ENCODE peak calls at places on chromosomes 11 and 22, in eight cellular contexts. V is tibial nerve, F is K562, T is Peyer's patch, N is H1, M is IMR-90, O is ovary, C is body of pancreas. G is an unnamed sample.

GRCh38 chr11:1825039-1825740 is 9.6 kb upstream of the SYT8 start:
- DNase-seq in N (peak; percentile 78), M (no peak), F (peak; percentile 84), C (peak; percentile 75), V (no peak), O (no peak), T (no peak), G (no peak)

GRCh38 chr11:129828301-129828836 is 12.7 kb downstream of the TMEM45B start:
- DNase-seq in F (peak; percentile 34), C (peak; percentile 80), O (no peak), M (no peak), V (no peak), T (no peak), N (no peak), G (no peak)

GRCh38 chr11:134330611-134331564 is 900 bp upstream of the GLB1L2 start:
- DNase-seq in T (no peak), O (no peak), N (no peak), C (no peak), F (no peak), M (no peak), V (no peak), G (no peak)

GRCh38 chr11:15937601-15938361 is 418.6 kb downstream of the SOX6 start:
- DNase-seq in M (peak; percentile 32), O (no peak), F (no peak), T (no peak), N (no peak), V (no peak), C (no peak), G (no peak)

GRCh38 chr11:129117595-129118350 is 74.4 kb downstream of the ARHGAP32 start:
- DNase-seq in F (peak; percentile 54), T (no peak), C (peak; percentile 52), M (peak; percentile 82), V (no peak), N (no peak), O (peak; percentile 50), G (peak; percentile 77)

GRCh38 chr22:32080904-32081303 is 37.8 kb downstream of the SLC5A1 start:
- DNase-seq in C (peak; percentile 39), N (no peak), V (no peak), O (no peak), F (peak; percentile 47), M (peak; percentile 47), T (no peak), G (peak; percentile 11)

GRCh38 chr11:8375460-8375859 is 111.8 kb upstream of the LMO1 start:
- DNase-seq in C (no peak), V (no peak), M (no peak), T (no peak), F (no peak), N (no peak), O (no peak), G (no peak)

GRCh38 chr11:86719781-86720463 is 47.5 kb upstream of the ME3 start:
- DNase-seq in F (no peak), T (no peak), O (no peak), M (peak; percentile 85), V (no peak), C (no peak), N (no peak), G (peak; percentile 87)

GRCh38 chr11:113647108-113647507 is 59.0 kb downstream of the TMPRSS5 start:
- DNase-seq in C (no peak), V (no peak), F (peak; percentile 51), T (no peak), N (no peak), O (no peak), M (no peak), G (no peak)

GRCh38 chr22:39738746-39739145 is 154.8 kb downstream of the ENTHD1 start:
- DNase-seq in M (peak; percentile 85), C (no peak), N (no peak), T (no peak), O (no peak), V (no peak), F (no peak), G (no peak)

GRCh38 chr11:85823816-85824215 is 12.9 kb upstream of the SYTL2 start:
- DNase-seq in C (no peak), O (no peak), M (peak; percentile 46), F (no peak), V (no peak), T (peak; percentile 49), N (no peak), G (no peak)

GRCh38 chr11:73393479-73394415 is 17.5 kb downstream of the RELT start:
- DNase-seq in F (peak; percentile 83), V (peak; percentile 59), T (peak; percentile 69), M (peak; percentile 82), N (peak; percentile 61), C (peak; percentile 81), O (peak; percentile 68), G (peak; percentile 73)

GRCh38 chr11:65927904-65928397 is 8.7 kb downstream of the DRAP1 start:
- DNase-seq in V (no peak), O (no peak), F (peak; percentile 56), T (peak; percentile 90), N (no peak), C (peak; percentile 52), M (no peak), G (no peak)

GRCh38 chr11:8906629-8907028 is 4.4 kb upstream of the AKIP1 start:
- DNase-seq in O (no peak), T (no peak), N (no peak), V (no peak), M (peak; percentile 84), F (no peak), C (no peak), G (peak; percentile 71)

GRCh38 chr11:65571940-65572339 is 398 bp upstream of the FAM89B start:
- DNase-seq in T (no peak), O (peak; percentile 56), C (peak; percentile 51), M (peak; percentile 44), F (peak; percentile 80), V (no peak), N (no peak), G (peak; percentile 73)

GRCh38 chr11:111097191-111097590 is 148.3 kb upstream of the POU2AF2 start:
- DNase-seq in V (no peak), M (peak; percentile 62), N (no peak), O (peak; percentile 53), F (peak; percentile 11), C (peak; percentile 42), T (peak; percentile 31), G (no peak)

GRCh38 chr11:116986521-116987105 is 111.6 kb downstream of the SIK3 start:
- DNase-seq in V (no peak), M (peak; percentile 90), F (no peak), C (peak; percentile 16), O (no peak), T (no peak), N (no peak), G (no peak)

GRCh38 chr11:128725630-128726461 is 32.0 kb downstream of the FLI1 start:
- DNase-seq in C (peak; percentile 50), N (no peak), F (no peak), V (no peak), M (peak; percentile 59), O (no peak), T (peak; percentile 66), G (no peak)

GRCh38 chr11:119106564-119107537 is at the start of gene C2CD2L:
- DNase-seq in C (peak; percentile 93), V (peak; percentile 88), N (no peak), F (peak; percentile 98), T (peak; percentile 91), O (peak; percentile 90), M (peak; percentile 83), G (peak; percentile 86)
- TF ChIP-seq POLR2A in C (peak; percentile 41), V (no peak), N (no peak), F (peak; percentile 82), T (peak; percentile 59), O (peak; percentile 33), M (no peak), G (peak; percentile 70)

GRCh38 chr11:77411717-77412441 is 62.0 kb downstream of the PAK1 start:
- DNase-seq in T (peak; percentile 75), O (peak; percentile 81), F (peak; percentile 75), V (peak; percentile 61), C (peak; percentile 87), M (peak; percentile 82), N (peak; percentile 57), G (peak; percentile 62)
- TF ChIP-seq POLR2A in T (no peak), O (no peak), F (no peak), V (no peak), C (peak; percentile 35), M (no peak), N (no peak), G (peak; percentile 27)

GRCh38 chr11:120798854-120799253 is 225.0 kb upstream of the TBCEL start:
- DNase-seq in M (no peak), N (no peak), C (no peak), T (no peak), O (no peak), V (no peak), F (no peak), G (no peak)
- TF ChIP-seq POLR2A in M (no peak), N (no peak), C (no peak), T (no peak), O (no peak), V (no peak), F (no peak), G (no peak)

DNA sequence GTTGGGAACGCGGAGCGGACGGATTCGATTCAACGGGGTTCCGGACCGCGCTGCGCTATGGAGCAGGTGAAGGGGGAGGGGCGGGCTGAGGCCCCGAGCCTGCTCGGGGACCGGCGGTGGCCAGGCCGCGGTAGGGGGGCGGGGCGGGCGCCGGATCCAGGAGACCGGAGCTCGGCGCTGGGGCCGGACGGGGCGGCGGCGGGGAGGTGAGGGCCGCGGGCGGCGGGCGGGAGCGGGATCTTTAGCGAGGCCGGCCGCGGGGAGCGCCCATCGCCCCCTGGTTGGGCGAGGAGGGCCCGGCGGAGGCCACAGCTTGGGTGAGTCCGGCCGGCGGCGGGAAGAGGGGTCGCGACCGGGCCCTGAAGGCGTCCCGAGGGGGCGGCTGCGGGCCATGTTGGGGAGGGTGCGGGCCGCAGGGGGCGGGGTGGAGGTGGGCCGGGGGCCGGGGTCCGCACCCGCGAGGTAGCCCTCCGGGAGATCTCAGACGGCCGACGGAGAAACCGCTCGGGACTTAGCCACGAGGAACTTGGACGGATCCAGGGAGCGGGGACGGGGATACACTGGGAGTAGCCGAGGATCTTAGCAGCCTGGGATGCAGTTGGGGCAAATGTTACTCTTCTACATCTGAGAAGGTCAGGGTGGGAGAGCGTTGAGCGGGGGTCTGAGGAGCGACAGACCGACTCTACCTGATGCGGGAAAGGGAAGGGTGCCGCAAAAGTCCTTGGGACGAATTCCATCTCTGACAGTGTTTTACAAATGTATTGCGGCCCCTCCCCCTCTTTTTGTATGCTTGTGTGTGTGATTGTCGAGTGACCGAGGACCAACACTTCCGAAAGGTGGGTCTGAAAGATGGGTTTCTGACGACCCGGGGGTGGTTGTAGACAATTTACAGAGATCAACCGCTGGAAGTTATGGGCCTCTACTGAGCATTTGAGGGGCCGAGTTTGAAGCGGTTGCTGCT is 514 bp downstream of the STIP1 start:
- DNase-seq in V (no peak), M (peak; percentile 2), T (no peak), N (no peak), O (no peak), C (peak; percentile 58), F (peak; percentile 50), G (peak; percentile 39)
- TF ChIP-seq POLR2A in V (no peak), M (no peak), T (peak; percentile 16), N (peak; percentile 47), O (peak; percentile 47), C (no peak), F (no peak), G (no peak)